ENCODE peak calls at places on chromosomes 16 and 17, in seven cellular contexts. J, T, R, X, S, M and L are unnamed samples.

GRCh38 chr17:40922239-40922638 is 15.2 kb downstream of the KRT23 start:
- DNase-seq in J (peak), T (no peak), R (peak), X (no peak), S (peak), M (no peak), L (peak)

GRCh38 chr16:21684199-21684598 is 20.4 kb downstream of the OTOA start:
- DNase-seq in J (no peak), T (peak), R (no peak), X (no peak), S (no peak), M (peak), L (peak)

GRCh38 chr17:79931517-79932309 is 92.5 kb upstream of the CBX4 start:
- DNase-seq in J (no peak), T (no peak), R (no peak), X (no peak), S (no peak), M (peak), L (no peak)

GRCh38 chr17:81707725-81708646 is 4.1 kb upstream of the SLC25A10 start:
- DNase-seq in J (no peak), T (no peak), R (no peak), X (no peak), S (no peak), M (no peak), L (no peak)

GRCh38 chr17:70558821-70559220 is 389.5 kb downstream of the KCNJ2 start:
- DNase-seq in J (no peak), T (no peak), R (no peak), X (no peak), S (no peak), M (no peak), L (no peak)

GRCh38 chr16:78791011-78791410 is 691.6 kb downstream of the WWOX start:
- DNase-seq in J (no peak), T (no peak), R (no peak), X (no peak), S (no peak), M (no peak), L (no peak)

GRCh38 chr16:58548378-58548777 is 33.1 kb downstream of the SETD6 start:
- DNase-seq in J (no peak), T (no peak), R (no peak), X (no peak), S (no peak), M (no peak), L (no peak)

GRCh38 chr17:60398227-60398959 is 6.5 kb upstream of the USP32 start:
- DNase-seq in J (no peak), T (no peak), R (no peak), X (no peak), S (no peak), M (peak), L (no peak)

GRCh38 chr17:65243838-65244237 is 106.7 kb downstream of the RGS9 start:
- DNase-seq in J (no peak), T (no peak), R (no peak), X (no peak), S (no peak), M (no peak), L (peak)

GRCh38 chr16:69093974-69094373 is 11.5 kb upstream of the HAS3 start:
- DNase-seq in J (no peak), T (no peak), R (no peak), X (no peak), S (no peak), M (no peak), L (no peak)

GRCh38 chr16:47359478-47359877 is 101.4 kb downstream of the ITFG1 start:
- DNase-seq in J (no peak), T (peak), R (no peak), X (no peak), S (no peak), M (no peak), L (peak)

GRCh38 chr17:34733351-34733750 is 154.0 kb downstream of the TMEM132E start:
- DNase-seq in J (no peak), T (no peak), R (no peak), X (no peak), S (no peak), M (no peak), L (no peak)

GRCh38 chr17:46940692-46941404 is 17.9 kb downstream of the GOSR2 start:
- DNase-seq in J (peak), T (peak), R (peak), X (peak), S (no peak), M (peak), L (peak)
- TF ChIP-seq CTCF in J (peak), T (peak), R (peak), X (peak), S (peak), M (peak), L (peak)

GRCh38 chr16:19165101-19165500 is 2.9 kb upstream of the SYT17 start:
- DNase-seq in J (no peak), T (no peak), R (no peak), X (no peak), S (no peak), M (no peak), L (no peak)
- TF ChIP-seq CTCF in J (no peak), T (no peak), R (no peak), X (no peak), S (no peak), M (no peak), L (no peak)

GRCh38 chr16:75591001-75591852 is 25.0 kb downstream of the GABARAPL2 start:
- DNase-seq in J (peak), T (peak), R (peak), X (no peak), S (peak), M (no peak), L (no peak)
- TF ChIP-seq CTCF in J (no peak), T (no peak), R (no peak), X (no peak), S (no peak), M (no peak), L (no peak)

GRCh38 chr16:89401641-89402445 is 88.5 kb downstream of the ANKRD11 start:
- DNase-seq in J (no peak), T (no peak), R (no peak), X (no peak), S (no peak), M (no peak), L (no peak)
- TF ChIP-seq CTCF in J (no peak), T (no peak), R (no peak), X (no peak), S (no peak), M (no peak), L (no peak)

GRCh38 chr17:47713980-47714689 is 18.9 kb upstream of the TBX21 start:
- DNase-seq in J (no peak), T (no peak), R (no peak), X (no peak), S (no peak), M (no peak), L (no peak)
- TF ChIP-seq CTCF in J (no peak), T (no peak), R (no peak), X (peak), S (no peak), M (peak), L (no peak)

DNA sequence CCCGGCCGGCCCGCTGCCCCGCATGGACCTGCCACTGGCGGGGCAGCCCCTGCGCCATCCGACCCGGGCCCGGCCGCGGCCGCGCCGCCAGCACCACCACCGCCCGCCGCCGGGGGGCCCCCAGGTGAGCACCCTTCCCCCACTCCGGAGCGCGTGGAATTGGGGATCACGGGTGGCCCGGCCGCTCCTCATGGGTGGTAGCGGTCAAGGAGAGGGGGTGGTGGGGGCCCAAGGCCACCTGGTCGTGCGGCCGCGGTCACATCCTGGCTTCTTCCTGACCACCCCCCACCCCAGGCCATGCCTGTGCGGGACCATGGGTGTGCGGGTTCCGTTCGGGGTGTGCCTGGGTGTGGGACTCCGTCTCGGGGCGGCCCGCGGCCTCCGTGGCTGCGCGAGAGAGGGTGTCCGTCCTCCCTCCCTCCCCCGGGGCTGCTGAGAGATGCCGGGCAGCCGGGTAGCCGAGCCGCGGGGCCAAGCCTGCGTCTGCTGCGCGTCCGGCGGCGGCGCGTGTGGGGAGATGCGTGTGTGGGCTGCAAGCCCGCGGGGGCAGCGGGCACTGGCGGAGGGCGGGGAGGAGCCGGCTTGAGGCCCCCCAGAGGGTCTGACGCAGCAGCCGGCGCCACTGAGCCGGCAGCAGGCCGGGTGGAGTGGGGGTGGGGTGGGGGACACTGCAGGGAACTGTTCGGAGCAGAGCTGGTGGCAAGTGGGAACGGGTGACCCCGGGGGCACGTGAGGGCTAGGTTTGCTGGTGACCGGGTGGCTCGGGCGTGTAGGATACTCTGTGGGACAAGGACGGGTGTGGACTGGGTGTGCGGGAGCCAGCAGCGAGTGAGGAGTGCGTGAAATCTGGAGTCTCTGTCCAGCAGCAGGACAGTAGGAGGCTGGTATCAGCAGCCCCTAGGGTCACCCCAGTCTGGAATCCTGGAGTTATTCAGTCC is 6.7 kb downstream of the ACD start:
- DNase-seq in J (no peak), T (no peak), R (no peak), X (no peak), S (peak), M (no peak), L (peak)
- TF ChIP-seq CTCF in J (peak), T (no peak), R (no peak), X (peak), S (no peak), M (no peak), L (peak)

GRCh38 chr17:63985387-63986140 is 12.6 kb upstream of the PRR29 start:
- DNase-seq in J (no peak), T (no peak), R (no peak), X (no peak), S (no peak), M (no peak), L (no peak)
- TF ChIP-seq CTCF in J (no peak), T (no peak), R (no peak), X (no peak), S (no peak), M (no peak), L (no peak)

GRCh38 chr17:46851029-46851741 is at the start of gene WNT9B:
- DNase-seq in J (no peak), T (peak), R (no peak), X (peak), S (no peak), M (peak), L (peak)
- TF ChIP-seq CTCF in J (no peak), T (no peak), R (no peak), X (no peak), S (no peak), M (no peak), L (no peak)